ENCODE peak calls at places on chromosomes 13 and 19, in nine cellular contexts. G, H, Q, V, O, F, X, K and W are unnamed samples.
A peak's percentile ranks its signal among the peaks of the same experiment; 100 is the strongest.

GRCh38 chr19:47719047-47719885 is 6.0 kb downstream of the EHD2 start:
- DNase-seq in G (peak; percentile 95), H (peak; percentile 80), Q (peak; percentile 91), V (peak; percentile 72), O (no peak), F (peak; percentile 91), X (peak; percentile 64), K (peak; percentile 91), W (peak; percentile 91)

GRCh38 chr19:8724276-8724675 is 2.8 kb downstream of the OR2Z1 start:
- DNase-seq in G (no peak), H (no peak), Q (no peak), V (no peak), O (no peak), F (no peak), X (no peak), K (no peak), W (no peak)

GRCh38 chr19:8320564-8321066 is 560 bp downstream of the NDUFA7 start:
- DNase-seq in G (no peak), H (no peak), Q (peak; percentile 30), V (no peak), O (no peak), F (no peak), X (no peak), K (no peak), W (peak; percentile 28)

GRCh38 chr13:19860884-19861655 is 2.4 kb downstream of the ZMYM5 start:
- DNase-seq in G (no peak), H (no peak), Q (no peak), V (no peak), O (peak; percentile 80), F (peak; percentile 53), X (no peak), K (peak; percentile 16), W (no peak)

GRCh38 chr13:113794764-113795173 is 35.7 kb downstream of the TMEM255B start:
- DNase-seq in G (no peak), H (no peak), Q (no peak), V (peak; percentile 39), O (no peak), F (no peak), X (no peak), K (no peak), W (no peak)

GRCh38 chr19:7349961-7350711 is 1.4 kb downstream of the ARHGEF18 start:
- DNase-seq in G (no peak), H (peak; percentile 48), Q (no peak), V (no peak), O (no peak), F (no peak), X (no peak), K (no peak), W (no peak)

GRCh38 chr19:16067205-16067938 is 8.9 kb upstream of the TPM4 start:
- DNase-seq in G (peak; percentile 81), H (peak; percentile 82), Q (peak; percentile 49), V (peak; percentile 87), O (peak; percentile 54), F (no peak), X (no peak), K (peak; percentile 58), W (peak; percentile 73)

GRCh38 chr19:50534478-50534877 is 20.8 kb upstream of the ASPDH start:
- DNase-seq in G (no peak), H (no peak), Q (no peak), V (no peak), O (no peak), F (no peak), X (no peak), K (no peak), W (no peak)

GRCh38 chr19:42088471-42089190 is 12.7 kb downstream of the ZNF574 start:
- DNase-seq in G (no peak), H (no peak), Q (no peak), V (no peak), O (no peak), F (no peak), X (no peak), K (no peak), W (no peak)

GRCh38 chr19:49681830-49682229 is 4.8 kb downstream of the PRMT1 start:
- DNase-seq in G (peak; percentile 48), H (no peak), Q (no peak), V (no peak), O (no peak), F (no peak), X (no peak), K (no peak), W (peak; percentile 52)

GRCh38 chr19:43809762-43810696 is 7.8 kb upstream of the LYPD5 start:
- DNase-seq in G (no peak), H (no peak), Q (no peak), V (no peak), O (peak; percentile 63), F (peak; percentile 82), X (no peak), K (no peak), W (no peak)

GRCh38 chr13:110044521-110045200 is 258.3 kb upstream of the IRS2 start:
- DNase-seq in G (no peak), H (no peak), Q (no peak), V (no peak), O (no peak), F (no peak), X (no peak), K (no peak), W (no peak)

GRCh38 chr13:48038763-48039162 is 1.2 kb downstream of the NUDT15 start:
- DNase-seq in G (no peak), H (no peak), Q (no peak), V (no peak), O (no peak), F (no peak), X (no peak), K (no peak), W (no peak)

GRCh38 chr19:53597023-53597422 is 34.8 kb upstream of the DPRX start:
- DNase-seq in G (no peak), H (no peak), Q (no peak), V (no peak), O (no peak), F (no peak), X (no peak), K (no peak), W (no peak)

GRCh38 chr13:103953859-103954258 is 887.6 kb upstream of the SLC10A2 start:
- DNase-seq in G (no peak), H (no peak), Q (no peak), V (no peak), O (no peak), F (no peak), X (no peak), K (no peak), W (no peak)
- TF ChIP-seq CTCF in G (no peak), H (no peak), Q (no peak), V (no peak), O (no peak), F (no peak), X (no peak), K (no peak), W (no peak)

DNA sequence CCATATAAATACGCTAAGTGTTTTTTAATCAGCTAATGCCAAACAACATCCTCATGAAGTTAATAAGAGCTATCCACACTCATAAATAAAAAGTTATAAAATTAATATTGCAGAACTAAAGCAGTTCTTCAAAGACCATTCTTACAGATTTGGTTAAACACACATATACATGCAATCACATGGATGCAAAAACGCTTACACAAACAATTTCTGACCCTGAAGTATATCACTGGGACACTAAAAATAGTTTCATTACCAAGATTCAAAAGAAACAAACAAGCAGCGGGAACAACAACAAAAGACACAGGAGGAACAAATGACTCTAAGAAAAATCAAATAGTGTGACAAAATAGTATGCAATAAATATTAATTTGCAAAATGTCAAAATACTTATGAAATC is 132.3 kb downstream of the PCDH9 start:
- DNase-seq in G (no peak), H (no peak), Q (no peak), V (no peak), O (no peak), F (no peak), X (no peak), K (no peak), W (no peak)
- H3K27ac ChIP-seq in G (no peak overlapping the region), H (no peak overlapping the region), Q (no peak overlapping the region), V (no peak overlapping the region), O (no peak overlapping the region), F (peak overlapping the region; percentile 89), X (no peak overlapping the region), K (no peak overlapping the region), W (no peak overlapping the region)

GRCh38 chr19:11324079-11324661 is 15.3 kb downstream of the RAB3D start:
- DNase-seq in G (peak; percentile 64), H (peak; percentile 81), Q (peak; percentile 76), V (peak; percentile 66), O (no peak), F (peak; percentile 74), X (peak; percentile 53), K (peak; percentile 77), W (peak; percentile 82)
- TF ChIP-seq POLR2A in G (no peak), H (no peak), Q (no peak), V (no peak), O (no peak), F (no peak), X (no peak), K (no peak), W (no peak)

GRCh38 chr19:35222373-35223005 is 6.0 kb downstream of the FAM187B start:
- DNase-seq in G (no peak), H (no peak), Q (no peak), V (no peak), O (no peak), F (no peak), X (no peak), K (no peak), W (no peak)
- TF ChIP-seq CTCF in G (no peak), H (no peak), Q (no peak), V (no peak), O (no peak), F (no peak), X (no peak), K (no peak), W (no peak)

GRCh38 chr13:92721610-92722009 is 505.0 kb upstream of the GPC6 start:
- DNase-seq in G (no peak), H (no peak), Q (no peak), V (no peak), O (no peak), F (no peak), X (no peak), K (no peak), W (no peak)

GRCh38 chr13:92716749-92717148 is 509.9 kb upstream of the GPC6 start:
- DNase-seq in G (no peak), H (no peak), Q (no peak), V (no peak), O (no peak), F (no peak), X (no peak), K (no peak), W (no peak)

GRCh38 chr13:92717857-92718256 is 508.8 kb upstream of the GPC6 start:
- DNase-seq in G (no peak), H (no peak), Q (no peak), V (no peak), O (no peak), F (no peak), X (no peak), K (no peak), W (no peak)

GRCh38 chr13:92719868-92720267 is 506.7 kb upstream of the GPC6 start:
- DNase-seq in G (no peak), H (no peak), Q (no peak), V (no peak), O (no peak), F (no peak), X (no peak), K (no peak), W (no peak)
- H3K27ac ChIP-seq in G (no peak overlapping the region), H (no peak overlapping the region), Q (no peak overlapping the region), V (no peak overlapping the region), O (no peak overlapping the region), F (no peak overlapping the region), X (no peak overlapping the region), K (no peak overlapping the region), W (no peak overlapping the region)